ENCODE peak calls at places on chromosomes 3 and 15, in ten cellular contexts. V is uterus; W is H9; O is naive thymus-derived CD4-positive, alpha-beta T cell; J is CD8-positive, alpha-beta T cell; S is CD4-positive, alpha-beta memory T cell; N is HepG2; L is pancreas; M is neuronal stem cell; F is left lung. C is an unnamed sample.

GRCh38 chr3:157958471-157958870 is 147.7 kb downstream of the SHOX2 start:
- DNase-seq in V (no peak), W (no peak), O (no peak), J (no peak), S (no peak), N (no peak), L (no peak), M (no peak), F (no peak), C (no peak)

GRCh38 chr3:141454055-141454454 is 32.8 kb upstream of the RASA2 start:
- DNase-seq in V (no peak), W (no peak), O (no peak), J (no peak), S (no peak), N (no peak), L (no peak), M (no peak), F (no peak), C (no peak)

GRCh38 chr15:25933456-25934158 is 70.5 kb upstream of the ATP10A start:
- DNase-seq in V (peak; percentile 56), W (peak; percentile 86), O (peak; percentile 77), J (peak; percentile 42), S (peak; percentile 63), N (peak; percentile 47), L (peak; percentile 40), M (peak; percentile 51), F (peak; percentile 78), C (peak; percentile 70)

GRCh38 chr15:58457466-58457965 is 25.7 kb downstream of the LIPC start:
- DNase-seq in V (no peak), W (no peak), O (no peak), J (no peak), S (no peak), N (no peak), L (no peak), M (no peak), F (no peak), C (no peak)

GRCh38 chr3:32148356-32148755 is 41.9 kb downstream of the GPD1L start:
- DNase-seq in V (no peak), W (no peak), O (no peak), J (no peak), S (no peak), N (no peak), L (no peak), M (no peak), F (no peak), C (peak; percentile 30)

GRCh38 chr3:148729656-148730055 is 32.0 kb downstream of the AGTR1 start:
- DNase-seq in V (no peak), W (no peak), O (no peak), J (no peak), S (no peak), N (no peak), L (no peak), M (no peak), F (no peak), C (no peak)

GRCh38 chr15:68149059-68149458 is 56.1 kb downstream of the CALML4 start:
- DNase-seq in V (no peak), W (no peak), O (no peak), J (no peak), S (no peak), N (no peak), L (no peak), M (no peak), F (no peak), C (no peak)

GRCh38 chr15:70870066-70870465 is 16.1 kb upstream of the LARP6 start:
- DNase-seq in V (no peak), W (no peak), O (no peak), J (no peak), S (no peak), N (no peak), L (no peak), M (no peak), F (no peak), C (no peak)

DNA sequence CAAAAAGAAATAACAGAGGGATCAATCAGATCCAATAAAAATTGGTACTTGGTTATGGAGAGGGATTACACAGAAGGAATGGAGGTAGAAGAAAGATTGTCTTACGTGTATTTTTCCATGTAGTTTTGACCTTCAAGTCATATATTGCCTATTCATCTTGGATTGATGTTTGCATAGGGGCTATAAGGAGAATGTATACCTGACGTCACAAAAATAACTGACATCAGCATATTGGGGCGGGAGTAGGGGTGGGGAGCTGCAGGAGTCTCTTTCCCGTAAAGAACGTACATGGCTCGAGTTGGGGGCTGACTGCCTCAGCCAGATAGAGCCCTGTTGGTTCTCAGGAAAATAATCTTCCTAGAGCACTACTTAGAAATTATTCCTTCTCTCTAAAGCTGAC is 5.9 kb upstream of the FURIN start:
- DNase-seq in V (no peak), W (no peak), O (no peak), J (no peak), S (no peak), N (no peak), L (no peak), M (no peak), F (no peak), C (no peak)
- H3K4me1 ChIP-seq in V (no peaks in the 10 kb centered on the region), W (peaks cover 2% of the 10 kb centered on the region), O (peaks cover 5% of the 10 kb centered on the region), J (peaks cover 4% of the 10 kb centered on the region), S (peaks cover 13% of the 10 kb centered on the region), N (peaks cover 82% of the 10 kb centered on the region), L (peaks cover 25% of the 10 kb centered on the region), M (no peaks in the 10 kb centered on the region), F (peaks cover 60% of the 10 kb centered on the region), C (peaks cover 31% of the 10 kb centered on the region)

DNA sequence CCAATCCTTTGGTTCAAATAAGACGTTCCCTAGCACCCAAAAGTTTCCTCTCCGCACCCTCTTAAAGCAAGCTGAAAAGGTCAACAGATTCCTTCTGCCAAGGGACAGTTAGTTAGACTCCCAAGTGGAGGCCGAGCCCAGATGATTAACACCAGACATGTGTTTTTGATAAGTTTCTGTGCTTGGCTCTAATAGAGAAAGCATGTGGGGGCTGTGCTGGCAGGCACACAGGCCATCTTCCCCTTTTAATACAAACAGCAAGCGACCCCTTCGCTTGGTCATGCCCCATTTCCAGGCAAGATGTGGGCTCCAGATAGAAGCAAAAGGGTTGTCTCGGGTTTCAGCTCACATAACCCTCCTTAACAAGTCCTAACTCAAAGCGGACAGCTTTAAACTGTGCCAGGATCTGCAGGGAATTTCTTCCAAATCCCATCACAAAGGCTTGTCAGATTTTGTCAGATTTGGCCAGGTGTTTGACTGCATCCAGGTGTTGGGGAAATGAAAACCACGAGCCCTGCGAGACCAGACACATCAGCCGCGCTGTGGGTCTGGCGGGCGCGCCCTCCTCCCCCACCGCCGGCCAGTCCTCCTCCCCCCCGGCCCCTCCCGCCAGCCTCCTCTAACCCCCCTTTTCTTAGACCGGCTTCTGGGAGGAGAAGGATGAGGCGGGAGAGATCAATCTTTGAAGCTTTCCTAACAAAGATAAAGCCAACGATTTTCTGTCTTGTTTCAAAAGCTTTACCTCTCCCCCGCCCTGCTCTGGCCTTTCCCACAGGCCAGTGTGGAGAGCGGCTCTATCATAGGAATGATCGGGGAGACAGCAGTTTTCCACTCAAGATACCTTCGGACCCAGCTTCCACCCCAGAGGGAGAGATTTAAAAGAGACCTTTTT is 3.4 kb downstream of the HES1 start:
- DNase-seq in V (peak; percentile 81), W (peak; percentile 65), O (no peak), J (no peak), S (no peak), N (peak; percentile 52), L (no peak), M (peak; percentile 62), F (no peak), C (peak; percentile 81)
- H3K4me1 ChIP-seq in V (peaks cover 18% of the 10 kb centered on the region), W (peaks cover 10% of the 10 kb centered on the region), O (peaks cover 25% of the 10 kb centered on the region), J (peaks cover 44% of the 10 kb centered on the region), S (peaks cover 45% of the 10 kb centered on the region), N (peaks cover 51% of the 10 kb centered on the region), L (peaks cover 24% of the 10 kb centered on the region), M (peaks cover 31% of the 10 kb centered on the region), F (peaks cover 76% of the 10 kb centered on the region), C (peaks cover 30% of the 10 kb centered on the region)

GRCh38 chr15:40048155-40048792 is 9.3 kb upstream of the SRP14 start:
- DNase-seq in V (no peak), W (no peak), O (peak; percentile 50), J (no peak), S (peak; percentile 33), N (no peak), L (peak; percentile 34), M (no peak), F (no peak), C (no peak)

GRCh38 chr15:40045572-40046217 is 6.7 kb upstream of the SRP14 start:
- DNase-seq in V (no peak), W (no peak), O (no peak), J (no peak), S (no peak), N (no peak), L (peak; percentile 11), M (no peak), F (no peak), C (no peak)

GRCh38 chr15:40047413-40048154 is 8.6 kb upstream of the SRP14 start:
- DNase-seq in V (no peak), W (no peak), O (no peak), J (no peak), S (no peak), N (no peak), L (peak; percentile 61), M (no peak), F (peak; percentile 81), C (no peak)

GRCh38 chr15:40044717-40045571 is 6.0 kb upstream of the SRP14 start:
- DNase-seq in V (peak; percentile 88), W (peak; percentile 81), O (peak; percentile 75), J (peak; percentile 58), S (peak; percentile 70), N (peak; percentile 56), L (peak; percentile 82), M (peak; percentile 56), F (peak; percentile 91), C (peak; percentile 83)

GRCh38 chr15:40046721-40047412 is 7.9 kb upstream of the SRP14 start:
- DNase-seq in V (no peak), W (no peak), O (no peak), J (no peak), S (no peak), N (no peak), L (peak; percentile 9), M (no peak), F (no peak), C (no peak)
- H3K4me1 ChIP-seq in V (peaks cover 11% of the 10 kb centered on the region), W (peaks cover 7% of the 10 kb centered on the region), O (peaks cover 53% of the 10 kb centered on the region), J (peaks cover 49% of the 10 kb centered on the region), S (peaks cover 55% of the 10 kb centered on the region), N (peaks cover 46% of the 10 kb centered on the region), L (no peaks in the 10 kb centered on the region), M (peaks cover 8% of the 10 kb centered on the region), F (peaks cover 56% of the 10 kb centered on the region), C (peaks cover 19% of the 10 kb centered on the region)

GRCh38 chr3:187291001-187291511 is 481 bp downstream of the MASP1 start:
- DNase-seq in V (peak; percentile 43), W (peak; percentile 41), O (no peak), J (no peak), S (no peak), N (no peak), L (no peak), M (no peak), F (no peak), C (no peak)

GRCh38 chr3:187287231-187287630 is 4.3 kb downstream of the MASP1 start:
- DNase-seq in V (no peak), W (no peak), O (no peak), J (no peak), S (no peak), N (no peak), L (no peak), M (no peak), F (no peak), C (no peak)

GRCh38 chr3:187290561-187290960 is 976 bp downstream of the MASP1 start:
- DNase-seq in V (no peak), W (no peak), O (no peak), J (no peak), S (no peak), N (no peak), L (no peak), M (no peak), F (no peak), C (no peak)

GRCh38 chr3:187288176-187288893 is 3.2 kb downstream of the MASP1 start:
- DNase-seq in V (no peak), W (no peak), O (no peak), J (no peak), S (no peak), N (no peak), L (no peak), M (no peak), F (no peak), C (no peak)

DNA sequence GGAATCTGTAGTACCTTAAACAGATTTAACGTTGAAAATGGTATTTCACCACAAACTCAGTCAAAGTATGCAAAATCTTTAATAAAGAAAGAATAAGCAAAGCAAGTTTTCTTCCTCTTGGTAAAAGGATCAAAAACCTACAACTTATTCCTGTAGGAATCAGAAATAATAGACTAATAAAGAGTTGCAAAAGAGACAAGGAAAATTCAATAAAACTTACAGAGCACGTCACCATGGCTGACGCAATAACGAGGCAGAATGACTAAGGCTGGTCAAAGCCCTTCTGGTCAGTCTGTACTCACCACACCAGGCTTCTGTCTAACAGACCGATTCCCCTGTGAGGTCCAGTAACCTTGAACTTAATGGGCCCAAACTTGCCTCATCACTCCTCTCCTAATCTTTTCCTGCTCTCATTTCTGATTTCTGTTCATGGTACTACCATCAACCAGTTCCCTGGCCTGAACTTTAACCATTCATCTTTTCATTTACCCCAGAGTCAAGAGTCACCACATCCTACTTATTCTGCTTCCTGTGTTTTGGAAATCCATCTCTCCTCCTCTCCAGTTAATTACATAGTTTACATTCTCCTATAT is 5.0 kb downstream of the MASP1 start:
- DNase-seq in V (peak; percentile 55), W (no peak), O (no peak), J (no peak), S (no peak), N (peak; percentile 70), L (no peak), M (no peak), F (no peak), C (no peak)
- H3K4me1 ChIP-seq in V (peaks cover 13% of the 10 kb centered on the region), W (peaks cover 7% of the 10 kb centered on the region), O (no peaks in the 10 kb centered on the region), J (no peaks in the 10 kb centered on the region), S (no peaks in the 10 kb centered on the region), N (peaks cover 30% of the 10 kb centered on the region), L (no peaks in the 10 kb centered on the region), M (peaks cover 5% of the 10 kb centered on the region), F (peaks cover 10% of the 10 kb centered on the region), C (no peaks in the 10 kb centered on the region)

C was measured in Caco-2.